ENCODE peak calls at places on chromosome 15, in nine cellular contexts. M is SK-N-SH, P is Panc1, N is GM23338, F is HepG2, X is sigmoid colon, Z is transverse colon, Y is HCT116, K is stomach. B is an unnamed sample.

GRCh38 chr15:28881170-28881569 is 4.6 kb upstream of the APBA2 start:
- DNase-seq in Z (no peak), X (no peak), N (no peak), K (no peak), Y (no peak), F (no peak), P (no peak), M (no peak), B (no peak)

GRCh38 chr15:25691544-25692430 is 171.3 kb downstream of the ATP10A start:
- DNase-seq in F (no peak), Y (no peak), K (no peak), X (peak), M (no peak), P (no peak), Z (no peak), N (peak), B (no peak)

GRCh38 chr15:69498987-69499386 is 46.4 kb downstream of the RPLP1 start:
- DNase-seq in X (no peak), N (no peak), P (no peak), Z (no peak), Y (no peak), F (no peak), M (no peak), K (no peak), B (no peak)

GRCh38 chr15:39454189-39454986 is 126.5 kb upstream of the THBS1 start:
- DNase-seq in F (peak), K (no peak), N (no peak), Z (no peak), M (peak), Y (no peak), X (no peak), P (no peak), B (no peak)

GRCh38 chr15:100457201-100457600 is 71.5 kb downstream of the CERS3 start:
- DNase-seq in N (peak), Z (no peak), K (no peak), P (no peak), F (no peak), X (no peak), Y (no peak), M (no peak), B (no peak)

GRCh38 chr15:42409011-42409410 is 49.7 kb downstream of the CAPN3 start:
- DNase-seq in X (no peak), P (no peak), Y (no peak), Z (no peak), K (no peak), F (no peak), M (no peak), N (no peak), B (no peak)

GRCh38 chr15:65088643-65089021 is 12.1 kb downstream of the KBTBD13 start:
- DNase-seq in Y (no peak), M (no peak), P (no peak), Z (peak), X (no peak), N (no peak), F (peak), K (no peak), B (no peak)

GRCh38 chr15:71691700-71692417 is 118.5 kb upstream of the NR2E3 start:
- DNase-seq in N (peak), M (no peak), Y (no peak), F (no peak), X (no peak), K (peak), P (peak), Z (no peak), B (no peak)

GRCh38 chr15:67082007-67082536 is 16.7 kb downstream of the SMAD3 start:
- DNase-seq in Z (peak), X (no peak), M (no peak), Y (no peak), K (peak), N (no peak), P (no peak), F (no peak), B (no peak)

GRCh38 chr15:33934896-33935295 is 33.4 kb upstream of the CHRM5 start:
- DNase-seq in N (no peak), Y (no peak), Z (no peak), X (no peak), M (no peak), F (no peak), P (no peak), K (no peak), B (no peak)

GRCh38 chr15:28094732-28095521 is 4.2 kb downstream of the OCA2 start:
- DNase-seq in Y (no peak), F (no peak), M (peak), Z (peak), X (peak), N (peak), K (peak), P (no peak), B (no peak)

GRCh38 chr15:92224843-92225242 is 168.8 kb upstream of the ST8SIA2 start:
- DNase-seq in P (no peak), X (no peak), N (no peak), Y (no peak), F (no peak), M (no peak), K (no peak), Z (no peak), B (no peak)

GRCh38 chr15:83278191-83278590 is 6.3 kb downstream of the BNC1 start:
- DNase-seq in Y (no peak), K (no peak), P (no peak), N (no peak), M (no peak), Z (no peak), F (no peak), X (no peak), B (no peak)

GRCh38 chr15:44836094-44836493 is 99.8 kb downstream of the TRIM69 start:
- DNase-seq in N (no peak), Y (no peak), K (no peak), M (no peak), Z (no peak), F (peak), X (no peak), P (no peak), B (no peak)

GRCh38 chr15:59349715-59350420 is 22.8 kb downstream of the MYO1E start:
- DNase-seq in Y (peak), K (no peak), Z (peak), X (no peak), N (peak), P (peak), F (peak), M (peak), B (no peak)

GRCh38 chr15:78642341-78642740 is 1.3 kb upstream of the CHRNB4 start:
- DNase-seq in N (no peak), X (no peak), Y (no peak), Z (no peak), P (no peak), M (peak), K (no peak), F (no peak), B (no peak)

GRCh38 chr15:99511865-99512632 is 53.7 kb upstream of the MEF2A start:
- DNase-seq in M (no peak), P (no peak), K (no peak), N (no peak), X (no peak), Y (no peak), F (no peak), Z (no peak), B (no peak)

GRCh38 chr15:29141206-29141907 is 128.3 kb downstream of the NSMCE3 start:
- DNase-seq in N (no peak), F (no peak), M (no peak), P (no peak), Y (no peak), K (peak), X (no peak), Z (no peak), B (peak)

GRCh38 chr15:68608844-68609232 is 30.0 kb downstream of the CORO2B start:
- DNase-seq in K (no peak), Y (no peak), M (no peak), F (no peak), N (no peak), X (no peak), Z (no peak), P (no peak), B (no peak)

GRCh38 chr15:89631902-89632264 is 23.4 kb downstream of the KIF7 start:
- DNase-seq in P (no peak), Z (no peak), X (no peak), M (peak), K (no peak), F (no peak), Y (no peak), N (no peak), B (peak)

GRCh38 chr15:86066174-86066829 is 13.4 kb upstream of the AGBL1 start:
- DNase-seq in N (no peak), Y (no peak), X (no peak), M (no peak), K (no peak), Z (no peak), F (no peak), P (no peak), B (no peak)

GRCh38 chr15:98801234-98801561 is 152.9 kb downstream of the IGF1R start:
- DNase-seq in Y (no peak), M (no peak), F (no peak), X (no peak), P (no peak), N (peak), K (no peak), Z (no peak), B (peak)

GRCh38 chr15:70892912-70893560 is 410 bp downstream of the LRRC49 start:
- DNase-seq in P (no peak), Z (peak), Y (no peak), F (peak), X (no peak), N (no peak), K (no peak), M (peak), B (no peak)

GRCh38 chr15:67144609-67145306 is 79.4 kb downstream of the SMAD3 start:
- DNase-seq in K (no peak), Y (no peak), F (no peak), P (no peak), X (peak), M (no peak), N (peak), Z (no peak), B (no peak)

GRCh38 chr15:71649894-71650293 is 160.5 kb upstream of the NR2E3 start:
- DNase-seq in F (no peak), X (no peak), Z (peak), K (no peak), M (no peak), N (no peak), Y (no peak), P (no peak), B (no peak)

GRCh38 chr15:68091743-68092142 is 37.6 kb downstream of the PIAS1 start:
- DNase-seq in Z (no peak), X (no peak), N (no peak), Y (no peak), M (no peak), P (no peak), F (no peak), K (no peak), B (no peak)

GRCh38 chr15:42994546-42994945 is 74.0 kb upstream of the TTBK2 start:
- DNase-seq in N (no peak), X (no peak), M (no peak), Y (no peak), Z (no peak), K (no peak), F (no peak), P (no peak), B (no peak)

GRCh38 chr15:34126522-34126921 is 24.6 kb downstream of the PGBD4 start:
- DNase-seq in X (no peak), P (no peak), Y (no peak), N (peak), M (no peak), Z (no peak), K (no peak), F (no peak), B (no peak)

GRCh38 chr15:31974154-31974794 is 56.0 kb upstream of the CHRNA7 start:
- DNase-seq in P (no peak), X (no peak), K (no peak), N (peak), Y (no peak), F (no peak), Z (no peak), M (no peak), B (no peak)

GRCh38 chr15:70535955-70536338 is 227.4 kb downstream of the UACA start:
- DNase-seq in P (no peak), K (no peak), Y (no peak), F (no peak), Z (no peak), M (no peak), X (peak), N (no peak), B (peak)

GRCh38 chr15:33086500-33087141 is 107.9 kb downstream of the FMN1 start:
- DNase-seq in K (no peak), Z (no peak), Y (peak), F (peak), M (peak), P (peak), N (peak), X (no peak), B (no peak)

GRCh38 chr15:40441012-40441735 is 421 bp downstream of the BAHD1 start:
- DNase-seq in M (no peak), Z (no peak), N (peak), Y (no peak), K (no peak), P (no peak), X (no peak), F (no peak), B (no peak)

GRCh38 chr15:38562278-38562677 is 2.3 kb downstream of the RASGRP1 start:
- DNase-seq in K (no peak), Y (no peak), P (no peak), M (no peak), Z (no peak), X (no peak), N (peak), F (no peak), B (no peak)

GRCh38 chr15:65287515-65287845 is 797 bp upstream of the PARP16 start:
- DNase-seq in X (no peak), Z (no peak), P (no peak), N (no peak), K (no peak), Y (no peak), F (no peak), M (no peak), B (no peak)

GRCh38 chr15:100880897-100881242 is 1.2 kb downstream of the ALDH1A3 start:
- DNase-seq in M (no peak), X (no peak), N (no peak), P (no peak), Y (no peak), Z (no peak), K (no peak), F (no peak), B (no peak)

GRCh38 chr15:90046289-90046688 is 45.2 kb downstream of the ZNF710 start:
- DNase-seq in Y (no peak), X (no peak), F (no peak), Z (no peak), M (no peak), K (no peak), N (no peak), P (no peak), B (no peak)

GRCh38 chr15:83559310-83559966 is 94.5 kb upstream of the ADAMTSL3 start:
- DNase-seq in Z (peak), Y (peak), P (peak), M (peak), N (peak), K (peak), X (peak), F (peak), B (no peak)

GRCh38 chr15:38129531-38130199 is 123.0 kb upstream of the SPRED1 start:
- DNase-seq in K (peak), N (no peak), Y (no peak), F (no peak), Z (peak), P (no peak), M (peak), X (peak), B (peak)

GRCh38 chr15:69398541-69398940 is 15.6 kb upstream of the KIF23 start:
- DNase-seq in Y (no peak), M (no peak), X (no peak), P (no peak), K (no peak), F (no peak), Z (no peak), N (no peak), B (no peak)

GRCh38 chr15:80072285-80072684 is 12.8 kb downstream of the ZFAND6 start:
- DNase-seq in X (no peak), F (peak), K (no peak), N (peak), P (peak), Y (peak), Z (no peak), M (peak), B (no peak)
- H3K27ac ChIP-seq in X (peak), F (peak), K (peak), N (no peak), P (peak), Y (no peak), Z (peak), M (peak), B (no peak)

DNA sequence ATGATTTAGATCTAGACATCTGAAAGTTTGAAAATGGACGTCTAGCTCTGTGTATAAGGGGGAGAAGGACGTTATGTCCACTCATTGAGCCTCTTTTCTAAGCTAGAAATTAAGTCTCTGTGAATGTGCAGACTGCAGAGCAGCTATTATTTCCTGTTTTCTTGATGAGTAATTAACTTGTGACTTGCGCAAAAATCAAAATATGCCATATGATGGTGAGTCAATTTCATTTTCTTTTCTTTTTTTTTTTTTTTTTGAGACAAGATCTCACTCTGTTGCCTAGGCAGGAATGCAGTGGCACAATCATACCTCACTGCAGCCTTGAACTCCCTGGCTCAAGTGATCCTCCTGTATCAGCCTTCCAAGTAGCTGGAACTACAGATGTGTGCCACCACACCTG is 14.1 kb downstream of the LACTB start:
- DNase-seq in N (no peak), Y (no peak), X (no peak), Z (no peak), K (no peak), M (no peak), P (peak), F (no peak), B (no peak)
- TF ChIP-seq POLR2AphosphoS5 in N (no peak), Y (no peak), X (no peak), Z (no peak), K (no peak), M (peak), P (no peak), F (no peak), B (peak)

DNA sequence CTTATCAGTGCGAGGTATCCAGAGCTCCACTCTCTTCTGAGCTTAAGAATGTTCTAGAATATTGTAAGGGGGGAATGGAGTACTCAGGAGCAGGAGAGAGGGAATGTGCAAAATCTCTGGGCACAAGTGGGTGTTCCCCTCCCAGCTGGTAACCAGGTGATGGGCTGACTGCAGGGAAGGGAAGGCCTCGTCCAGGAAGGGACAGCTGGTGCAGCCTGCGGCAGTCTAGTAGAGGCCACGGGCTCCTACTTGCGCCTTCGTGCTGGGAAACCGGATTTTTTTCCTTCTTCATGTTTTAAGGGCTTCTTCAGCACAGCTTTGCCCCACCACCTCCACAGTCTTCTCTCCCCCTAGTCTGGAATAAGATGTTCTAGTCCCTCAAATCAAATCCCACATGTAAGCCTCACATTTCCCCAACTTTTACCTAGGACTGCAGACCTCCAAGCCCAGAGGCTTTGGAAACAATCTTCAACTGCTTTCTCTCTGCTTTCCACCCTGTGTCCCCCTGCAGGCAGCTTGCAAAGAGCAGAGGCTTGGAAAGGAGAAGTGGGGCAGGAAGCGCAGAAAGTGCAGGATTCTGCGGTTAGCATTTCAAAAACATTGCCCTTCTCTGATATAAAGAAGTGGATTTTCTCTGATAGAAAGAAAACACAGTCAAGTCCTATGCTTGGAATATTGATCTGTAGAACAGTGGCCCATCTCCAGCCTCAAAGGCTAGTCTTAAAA is 11.9 kb upstream of the CGNL1 start:
- DNase-seq in X (peak), N (peak), P (no peak), Z (no peak), K (no peak), F (peak), Y (no peak), M (no peak), B (no peak)
- TF ChIP-seq CTCF in X (no peak), N (peak), P (no peak), Z (no peak), K (no peak), F (peak), Y (peak), M (peak), B (no peak)

DNA sequence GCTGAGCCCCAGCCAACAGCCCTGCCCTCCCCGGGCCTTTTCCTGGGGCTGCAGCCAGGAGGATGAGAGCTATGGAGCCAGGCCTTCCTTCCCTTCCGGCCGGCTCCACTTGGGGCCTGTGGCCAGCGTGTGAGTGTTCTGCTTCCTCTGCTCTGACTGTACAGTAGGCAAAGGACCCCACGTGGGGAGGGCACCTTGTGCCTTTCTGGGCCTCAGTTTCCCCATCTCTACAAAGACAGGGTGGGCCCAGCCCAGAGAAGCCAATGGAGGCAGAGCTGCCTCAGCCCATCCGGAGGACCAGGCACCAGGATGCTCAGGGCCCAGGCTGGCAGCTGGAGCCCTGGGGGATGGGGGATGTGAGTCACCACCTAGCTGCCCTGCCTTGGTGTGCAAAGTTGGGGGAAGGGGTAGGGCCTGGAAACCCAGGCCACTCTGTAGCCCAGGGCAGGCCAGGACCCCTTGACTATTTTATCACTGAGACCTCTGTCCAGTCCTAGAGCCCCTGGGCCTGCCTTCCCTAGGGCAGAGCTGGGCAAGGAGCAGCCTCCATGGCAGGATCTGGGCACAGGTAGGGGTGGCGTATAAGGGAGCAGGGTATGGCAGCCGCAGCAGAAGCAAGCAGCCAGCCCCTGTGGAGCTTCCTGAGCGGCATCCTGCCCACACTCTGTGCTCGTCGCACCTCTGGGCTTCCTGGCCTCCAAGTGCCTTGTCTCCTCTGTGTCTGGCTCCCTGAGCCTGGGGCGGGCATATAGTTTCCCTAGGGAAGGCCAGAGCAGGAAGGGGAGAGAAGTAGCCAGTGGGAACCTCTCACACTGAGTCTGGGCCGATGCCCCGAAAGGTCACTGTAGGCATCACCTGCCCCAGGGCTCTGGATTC is 1.8 kb downstream of the PSTPIP1 start:
- DNase-seq in M (peak), K (no peak), Z (no peak), F (no peak), Y (no peak), P (no peak), X (peak), N (no peak), B (no peak)
- H3K27ac ChIP-seq in M (no peak), K (peak), Z (peak), F (no peak), Y (no peak), P (no peak), X (peak), N (no peak), B (no peak)

GRCh38 chr15:26870346-26870745 is 3.5 kb downstream of the GABRA5 start:
- DNase-seq in Z (no peak), X (no peak), N (no peak), M (no peak), Y (no peak), F (no peak), K (no peak), P (no peak), B (peak)
- TF ChIP-seq POLR2AphosphoS5 in Z (no peak), X (no peak), N (no peak), M (no peak), Y (no peak), F (no peak), K (no peak), P (no peak), B (no peak)

DNA sequence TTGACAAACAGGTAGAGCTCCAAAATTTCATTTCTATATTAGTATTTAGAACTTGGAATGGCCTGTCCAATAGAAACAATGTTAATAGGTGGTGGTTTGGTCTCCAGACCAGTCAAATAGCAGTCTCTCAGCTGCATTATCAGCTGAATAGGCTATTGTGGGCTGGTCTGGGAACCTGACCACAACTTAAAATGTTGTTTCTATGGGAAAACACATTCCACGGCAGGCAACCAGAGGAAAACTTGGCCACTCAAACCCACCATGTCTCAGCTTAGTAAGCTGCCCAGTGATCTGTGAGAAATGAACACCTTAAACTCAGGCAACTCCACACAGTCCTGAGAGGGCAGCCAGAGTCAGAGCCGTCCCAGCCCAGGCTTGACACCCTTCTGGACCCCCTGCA is 20.4 kb downstream of the FBN1 start:
- DNase-seq in P (no peak), Y (no peak), F (no peak), Z (no peak), N (no peak), K (no peak), M (no peak), X (no peak), B (no peak)
- TF ChIP-seq CTCF in P (no peak), Y (no peak), F (no peak), Z (no peak), N (no peak), K (no peak), M (no peak), X (no peak), B (no peak)